ENCODE peak calls at places on chromosomes 1 and 21, in seven cellular contexts. H is IMR-90, A is mesenchymal stem cell, R is mesendoderm, J is H9, W is trophoblast cell, C is neuronal stem cell. V is an unnamed sample.

GRCh38 chr1:231279683-231280082 is 38.7 kb downstream of the GNPAT start:
- DNase-seq in H (no peak), C (no peak), A (no peak), J (no peak), W (no peak), R (no peak), V (no peak)

GRCh38 chr1:111743679-111744101 is 4.5 kb upstream of the INKA2 start:
- DNase-seq in W (peak; percentile 61), C (no peak), J (no peak), H (peak; percentile 84), R (peak; percentile 51), A (peak; percentile 84), V (no peak)

GRCh38 chr1:15849775-15850449 is 2.4 kb downstream of the SPEN start:
- DNase-seq in J (peak; percentile 69), W (peak; percentile 73), C (peak; percentile 69), A (peak; percentile 86), H (peak; percentile 60), R (peak; percentile 91), V (peak; percentile 64)

GRCh38 chr1:30353637-30354036 is 369.7 kb downstream of the MATN1 start:
- DNase-seq in J (no peak), C (no peak), A (no peak), W (no peak), H (no peak), R (peak; percentile 46), V (no peak)

GRCh38 chr1:24294757-24295371 is 24.3 kb upstream of the GRHL3 start:
- DNase-seq in C (no peak), H (no peak), W (no peak), R (peak; percentile 67), A (peak; percentile 94), J (no peak), V (no peak)

GRCh38 chr1:22229374-22229773 is 86.5 kb upstream of the WNT4 start:
- DNase-seq in H (peak; percentile 51), C (no peak), J (no peak), W (peak; percentile 89), A (peak; percentile 79), R (peak; percentile 83), V (no peak)

GRCh38 chr21:45366476-45366875 is 38.5 kb upstream of the COL18A1 start:
- DNase-seq in H (no peak), C (no peak), W (no peak), A (no peak), J (no peak), R (no peak), V (no peak)

GRCh38 chr1:226825037-226825745 is 45.2 kb upstream of the PSEN2 start:
- DNase-seq in R (peak; percentile 78), A (no peak), H (no peak), J (no peak), W (no peak), C (no peak), V (no peak)

GRCh38 chr1:201309420-201309819 is 26.1 kb downstream of the PKP1 start:
- DNase-seq in R (peak; percentile 98), W (peak; percentile 99), J (peak; percentile 80), H (peak; percentile 12), C (peak; percentile 57), A (peak; percentile 24), V (peak; percentile 34)

GRCh38 chr1:225554216-225554812 is 98.6 kb downstream of the ENAH start:
- DNase-seq in W (no peak), R (peak; percentile 38), J (no peak), H (peak; percentile 44), C (no peak), A (peak; percentile 44), V (no peak)

GRCh38 chr1:94240822-94241221 is 3.4 kb upstream of the ARHGAP29 start:
- DNase-seq in J (no peak), H (peak; percentile 27), A (no peak), W (no peak), C (peak; percentile 31), R (peak; percentile 63), V (no peak)

GRCh38 chr1:62918706-62919105 is 134.8 kb downstream of the ATG4C start:
- DNase-seq in C (no peak), H (no peak), R (no peak), A (no peak), J (no peak), W (no peak), V (no peak)

GRCh38 chr1:56627019-56627635 is 18.0 kb upstream of the PRKAA2 start:
- DNase-seq in R (no peak), C (no peak), J (no peak), A (no peak), W (no peak), H (no peak), V (no peak)

GRCh38 chr1:19483261-19483660 is 2.1 kb downstream of the CAPZB start:
- DNase-seq in A (no peak), R (no peak), W (no peak), H (no peak), C (no peak), J (no peak), V (no peak)

GRCh38 chr1:208829601-208830000 is 585.4 kb upstream of the PLXNA2 start:
- DNase-seq in W (no peak), C (no peak), R (no peak), A (no peak), H (no peak), J (no peak), V (no peak)

GRCh38 chr21:38787461-38788274 is 18.1 kb upstream of the ETS2 start:
- DNase-seq in R (peak; percentile 88), H (peak; percentile 76), C (no peak), W (peak; percentile 91), A (peak; percentile 86), J (peak; percentile 42), V (no peak)

GRCh38 chr1:33609739-33610138 is 137.3 kb downstream of the ZSCAN20 start:
- DNase-seq in C (no peak), R (no peak), H (no peak), W (no peak), J (no peak), A (no peak), V (no peak)

GRCh38 chr1:33607444-33608005 is 135.1 kb downstream of the ZSCAN20 start:
- DNase-seq in R (no peak), W (no peak), C (no peak), A (no peak), J (no peak), H (no peak), V (no peak)

GRCh38 chr1:33608825-33609400 is 136.5 kb downstream of the ZSCAN20 start:
- DNase-seq in R (no peak), J (no peak), A (no peak), H (no peak), C (no peak), W (no peak), V (no peak)

GRCh38 chr1:33602271-33602670 is 129.8 kb downstream of the ZSCAN20 start:
- DNase-seq in H (no peak), A (no peak), R (no peak), C (no peak), J (no peak), W (no peak), V (no peak)

GRCh38 chr1:33606272-33606671 is 133.8 kb downstream of the ZSCAN20 start:
- DNase-seq in J (no peak), R (no peak), W (no peak), C (no peak), H (no peak), A (no peak), V (no peak)
- H3K18ac ChIP-seq in J (no peak overlapping the region), R (no peak overlapping the region), W (no peak overlapping the region), C (peak overlapping the region; percentile 37), H (no peak overlapping the region), A (no peak overlapping the region), V (no peak overlapping the region)

DNA sequence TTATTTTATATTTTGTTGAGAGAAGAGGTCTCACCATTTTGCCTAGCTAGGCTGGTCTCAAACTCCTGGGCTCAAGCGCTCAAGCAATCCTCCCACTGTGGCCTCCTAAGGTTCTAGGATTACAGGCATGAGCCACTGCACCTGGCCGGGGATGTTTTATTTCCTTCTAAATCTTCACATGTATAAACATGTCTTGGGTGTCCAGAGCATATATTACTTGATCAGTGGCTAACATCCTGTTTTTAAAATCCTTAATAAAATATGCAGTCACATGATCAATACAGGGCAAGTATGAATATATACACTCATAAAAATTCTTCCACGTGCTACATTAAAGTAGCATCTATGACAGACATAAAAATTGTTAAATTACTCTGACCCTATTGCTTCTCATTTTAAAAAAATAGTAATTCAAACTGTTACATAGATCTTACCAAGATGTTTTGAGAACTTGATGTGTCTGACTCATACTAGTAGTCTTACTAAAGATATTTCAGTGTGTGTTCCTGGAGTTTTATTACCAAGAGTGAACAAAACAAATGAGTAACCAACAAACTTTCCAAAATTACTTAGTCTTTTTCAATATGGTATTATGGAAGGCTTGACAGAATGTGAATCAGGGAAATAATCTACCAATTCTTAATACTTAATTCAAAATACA is 222.5 kb downstream of the SLC45A1 start:
- DNase-seq in H (peak; percentile 87), A (peak; percentile 88), W (no peak), J (no peak), C (no peak), R (no peak), V (no peak)
- H3K18ac ChIP-seq in H (no peak overlapping the region), A (no peak overlapping the region), W (no peak overlapping the region), J (no peak overlapping the region), C (no peak overlapping the region), R (no peak overlapping the region), V (no peak overlapping the region)

GRCh38 chr1:172278478-172278877 is 142.0 kb upstream of the C1orf105 start:
- DNase-seq in W (no peak), H (peak; percentile 82), C (no peak), A (peak; percentile 87), J (peak; percentile 33), R (peak; percentile 4), V (no peak)

GRCh38 chr1:172277277-172277676 is 143.2 kb upstream of the C1orf105 start:
- DNase-seq in A (no peak), J (no peak), C (no peak), R (no peak), W (no peak), H (peak; percentile 69), V (no peak)

GRCh38 chr1:172277989-172278388 is 142.5 kb upstream of the C1orf105 start:
- DNase-seq in H (no peak), C (no peak), J (no peak), A (no peak), W (no peak), R (no peak), V (no peak)

GRCh38 chr1:172276120-172276818 is 144.2 kb upstream of the C1orf105 start:
- DNase-seq in J (no peak), W (no peak), R (no peak), H (no peak), A (no peak), C (no peak), V (no peak)

GRCh38 chr1:172279951-172280350 is 140.5 kb upstream of the C1orf105 start:
- DNase-seq in H (peak; percentile 45), R (no peak), J (no peak), C (no peak), A (peak; percentile 46), W (no peak), V (no peak)
- H3K18ac ChIP-seq in H (peak overlapping the region; percentile 23), R (no peak overlapping the region), J (no peak overlapping the region), C (no peak overlapping the region), A (no peak overlapping the region), W (no peak overlapping the region), V (no peak overlapping the region)

GRCh38 chr21:41419921-41420862 is 5.8 kb upstream of the MX1 start:
- DNase-seq in A (peak; percentile 93), J (peak; percentile 78), R (peak; percentile 77), W (peak; percentile 83), H (peak; percentile 84), C (peak; percentile 38), V (peak; percentile 72)

GRCh38 chr21:41422546-41423372 is 3.3 kb upstream of the MX1 start:
- DNase-seq in R (no peak), W (no peak), H (no peak), J (no peak), C (no peak), A (no peak), V (peak; percentile 14)

GRCh38 chr21:41418956-41419680 is 6.9 kb upstream of the MX1 start:
- DNase-seq in C (no peak), J (no peak), W (no peak), R (no peak), H (no peak), A (no peak), V (no peak)

GRCh38 chr21:41418393-41418792 is 7.6 kb upstream of the MX1 start:
- DNase-seq in R (no peak), J (no peak), H (no peak), C (no peak), A (no peak), W (no peak), V (no peak)
- H3K18ac ChIP-seq in R (no peak overlapping the region), J (no peak overlapping the region), H (no peak overlapping the region), C (no peak overlapping the region), A (no peak overlapping the region), W (no peak overlapping the region), V (peak overlapping the region; percentile 40)

V was measured in H1.